ENCODE peak calls at places on chromosomes 2 and 18, in eight cellular contexts. One of them, this sample, is unnamed.

GRCh38 chr2:39631715-39632114 is 34.0 kb upstream of the TMEM178A start:
- DNase-seq in H1: no peak
- DNase-seq in breast epithelium: no peak
- DNase-seq in sigmoid colon: no peak
- DNase-seq in spleen: no peak
- DNase-seq in HCT116: no peak
- DNase-seq in K562: no peak
- DNase-seq in GM12878: no peak
- DNase-seq in this sample: no peak

GRCh38 chr2:218655751-218656150 is 3.7 kb downstream of the ZNF142 start:
- DNase-seq in breast epithelium: no peak
- DNase-seq in GM12878: no peak
- DNase-seq in H1: no peak
- DNase-seq in HCT116: no peak
- DNase-seq in sigmoid colon: no peak
- DNase-seq in spleen: no peak
- DNase-seq in K562: no peak
- DNase-seq in this sample: no peak

GRCh38 chr2:191321861-191322662 is 76.9 kb downstream of the MYO1B start:
- DNase-seq in GM12878: no peak
- DNase-seq in sigmoid colon: no peak
- DNase-seq in HCT116: peak
- DNase-seq in H1: peak
- DNase-seq in spleen: no peak
- DNase-seq in K562: no peak
- DNase-seq in breast epithelium: no peak
- DNase-seq in this sample: peak

GRCh38 chr18:57122906-57123510 is 23.9 kb upstream of the BOD1L2 start:
- DNase-seq in sigmoid colon: no peak
- DNase-seq in H1: no peak
- DNase-seq in GM12878: no peak
- DNase-seq in HCT116: no peak
- DNase-seq in spleen: no peak
- DNase-seq in K562: no peak
- DNase-seq in breast epithelium: no peak
- DNase-seq in this sample: no peak

GRCh38 chr2:10225291-10226031 is 77.2 kb upstream of the HPCAL1 start:
- DNase-seq in HCT116: no peak
- DNase-seq in GM12878: no peak
- DNase-seq in H1: no peak
- DNase-seq in breast epithelium: no peak
- DNase-seq in K562: no peak
- DNase-seq in spleen: peak
- DNase-seq in sigmoid colon: peak
- DNase-seq in this sample: no peak

GRCh38 chr2:74777161-74777900 is 56.6 kb upstream of the HK2 start:
- DNase-seq in spleen: no peak
- DNase-seq in HCT116: no peak
- DNase-seq in sigmoid colon: no peak
- DNase-seq in H1: no peak
- DNase-seq in breast epithelium: no peak
- DNase-seq in GM12878: peak
- DNase-seq in K562: no peak
- DNase-seq in this sample: no peak

GRCh38 chr18:40222736-40223135 is 1732.3 kb upstream of the PIK3C3 start:
- DNase-seq in H1: no peak
- DNase-seq in sigmoid colon: no peak
- DNase-seq in HCT116: no peak
- DNase-seq in breast epithelium: no peak
- DNase-seq in spleen: no peak
- DNase-seq in K562: no peak
- DNase-seq in GM12878: no peak
- DNase-seq in this sample: no peak

GRCh38 chr2:166440313-166440712 is 53.7 kb downstream of the SCN7A start:
- DNase-seq in GM12878: no peak
- DNase-seq in K562: no peak
- DNase-seq in HCT116: no peak
- DNase-seq in H1: no peak
- DNase-seq in breast epithelium: no peak
- DNase-seq in sigmoid colon: no peak
- DNase-seq in spleen: no peak
- DNase-seq in this sample: no peak

GRCh38 chr2:201403904-201404303 is 46.8 kb upstream of the FLACC1 start:
- DNase-seq in K562: no peak
- DNase-seq in spleen: no peak
- DNase-seq in H1: no peak
- DNase-seq in breast epithelium: no peak
- DNase-seq in sigmoid colon: no peak
- DNase-seq in HCT116: no peak
- DNase-seq in GM12878: no peak
- DNase-seq in this sample: no peak

GRCh38 chr2:11553661-11554429 is 20.0 kb downstream of the GREB1 start:
- DNase-seq in GM12878: no peak
- DNase-seq in K562: no peak
- DNase-seq in spleen: peak
- DNase-seq in H1: no peak
- DNase-seq in breast epithelium: no peak
- DNase-seq in HCT116: no peak
- DNase-seq in sigmoid colon: no peak
- DNase-seq in this sample: no peak

GRCh38 chr2:9095226-9095625 is 91.7 kb upstream of the MBOAT2 start:
- DNase-seq in HCT116: no peak
- DNase-seq in spleen: no peak
- DNase-seq in sigmoid colon: no peak
- DNase-seq in K562: no peak
- DNase-seq in breast epithelium: no peak
- DNase-seq in GM12878: no peak
- DNase-seq in H1: no peak
- DNase-seq in this sample: no peak

GRCh38 chr2:239295377-239296019 is 105.3 kb downstream of the HDAC4 start:
- DNase-seq in GM12878: no peak
- DNase-seq in sigmoid colon: no peak
- DNase-seq in HCT116: no peak
- DNase-seq in H1: no peak
- DNase-seq in spleen: no peak
- DNase-seq in breast epithelium: no peak
- DNase-seq in K562: no peak
- DNase-seq in this sample: no peak

GRCh38 chr2:239294571-239295054 is 106.2 kb downstream of the HDAC4 start:
- DNase-seq in spleen: peak
- DNase-seq in HCT116: no peak
- DNase-seq in GM12878: no peak
- DNase-seq in breast epithelium: no peak
- DNase-seq in H1: no peak
- DNase-seq in sigmoid colon: peak
- DNase-seq in K562: peak
- DNase-seq in this sample: no peak

GRCh38 chr2:239292956-239293355 is 107.9 kb downstream of the HDAC4 start:
- DNase-seq in breast epithelium: no peak
- DNase-seq in K562: no peak
- DNase-seq in GM12878: no peak
- DNase-seq in spleen: peak
- DNase-seq in sigmoid colon: peak
- DNase-seq in HCT116: no peak
- DNase-seq in H1: no peak
- DNase-seq in this sample: no peak

GRCh38 chr2:239292531-239292930 is 108.3 kb downstream of the HDAC4 start:
- DNase-seq in breast epithelium: no peak
- DNase-seq in H1: no peak
- DNase-seq in sigmoid colon: no peak
- DNase-seq in K562: no peak
- DNase-seq in spleen: no peak
- DNase-seq in HCT116: no peak
- DNase-seq in GM12878: no peak
- DNase-seq in this sample: no peak

DNA sequence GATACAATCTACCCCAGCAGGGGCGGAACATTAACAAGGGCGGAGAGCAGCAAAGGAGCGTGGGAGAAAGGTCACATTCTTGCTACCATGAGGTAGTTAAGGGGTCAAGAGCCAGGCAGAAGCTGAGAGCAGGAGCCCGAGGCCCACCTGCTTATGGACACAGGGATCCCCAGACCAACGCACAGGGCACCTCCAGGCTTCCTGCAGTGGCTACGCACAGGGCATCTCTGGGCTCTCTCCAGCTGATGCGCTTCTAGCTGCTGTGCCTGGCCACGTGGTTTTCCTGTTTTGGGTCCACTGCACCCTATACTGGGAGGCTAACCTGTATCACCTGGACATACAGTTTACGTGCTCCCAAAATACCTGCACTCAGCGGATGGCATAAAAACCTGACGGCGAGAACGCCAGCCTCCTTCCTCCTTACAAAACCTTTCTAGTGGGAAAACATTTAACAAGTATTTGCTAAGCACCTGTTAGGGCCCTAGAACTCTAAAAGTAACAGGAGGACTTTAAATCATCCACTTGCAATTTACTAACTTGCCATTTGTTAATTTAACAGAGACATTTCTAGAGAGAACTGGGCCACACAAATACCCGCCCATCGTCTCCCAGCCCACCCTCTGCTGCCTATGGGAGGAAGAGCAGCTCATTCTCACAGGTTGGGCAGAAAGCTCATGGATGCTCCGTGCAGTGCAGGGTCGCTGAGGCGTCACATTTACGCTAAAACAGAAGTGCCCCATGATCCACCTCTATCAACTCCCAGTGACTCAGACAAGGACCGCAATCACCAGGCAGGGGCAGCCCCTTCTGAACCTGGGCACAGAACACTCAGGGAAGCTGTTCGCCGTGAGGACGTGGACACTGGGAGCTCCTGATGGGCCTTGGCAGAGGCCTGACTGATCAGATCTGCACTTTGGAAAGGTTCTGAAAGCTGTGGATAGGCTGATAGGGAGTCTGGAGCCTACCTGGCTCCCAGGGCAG is 107.1 kb downstream of the HDAC4 start:
- DNase-seq in K562: peak
- DNase-seq in sigmoid colon: peak
- DNase-seq in GM12878: peak
- DNase-seq in H1: no peak
- DNase-seq in breast epithelium: no peak
- DNase-seq in spleen: peak
- DNase-seq in HCT116: no peak
- DNase-seq in this sample: no peak
- TF ChIP-seq POLR2A in K562: no peak
- TF ChIP-seq POLR2A in sigmoid colon: no peak
- TF ChIP-seq POLR2A in GM12878: no peak
- TF ChIP-seq POLR2A in H1: no peak
- TF ChIP-seq POLR2A in breast epithelium: no peak
- TF ChIP-seq POLR2A in spleen: no peak
- TF ChIP-seq POLR2A in HCT116: no peak
- TF ChIP-seq POLR2A in this sample: no peak

DNA sequence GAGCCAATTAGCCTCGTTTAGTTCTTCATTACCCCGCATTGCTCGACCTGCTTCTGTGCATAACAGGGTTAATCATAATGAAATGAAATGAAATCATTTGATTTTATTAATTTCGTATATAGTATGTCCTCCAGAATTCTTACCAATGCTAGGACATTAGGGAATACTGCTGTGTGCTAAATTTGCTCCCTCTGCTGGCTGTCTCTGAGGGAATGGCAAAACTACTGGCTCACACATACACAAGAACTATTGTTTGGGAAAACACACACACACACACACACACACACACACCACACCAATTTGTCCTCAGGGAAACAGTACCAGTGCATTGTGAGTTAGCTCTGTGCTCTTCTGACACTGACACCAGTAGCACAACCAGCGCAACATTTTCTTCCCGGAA is 273.3 kb upstream of the TCF4 start:
- DNase-seq in HCT116: no peak
- DNase-seq in H1: no peak
- DNase-seq in breast epithelium: no peak
- DNase-seq in sigmoid colon: no peak
- DNase-seq in K562: no peak
- DNase-seq in GM12878: no peak
- DNase-seq in spleen: no peak
- DNase-seq in this sample: no peak
- TF ChIP-seq CTCF in HCT116: no peak
- TF ChIP-seq CTCF in H1: peak
- TF ChIP-seq CTCF in breast epithelium: no peak
- TF ChIP-seq CTCF in sigmoid colon: no peak
- TF ChIP-seq CTCF in K562: peak
- TF ChIP-seq CTCF in GM12878: peak
- TF ChIP-seq CTCF in spleen: no peak
- TF ChIP-seq CTCF in this sample: peak

DNA sequence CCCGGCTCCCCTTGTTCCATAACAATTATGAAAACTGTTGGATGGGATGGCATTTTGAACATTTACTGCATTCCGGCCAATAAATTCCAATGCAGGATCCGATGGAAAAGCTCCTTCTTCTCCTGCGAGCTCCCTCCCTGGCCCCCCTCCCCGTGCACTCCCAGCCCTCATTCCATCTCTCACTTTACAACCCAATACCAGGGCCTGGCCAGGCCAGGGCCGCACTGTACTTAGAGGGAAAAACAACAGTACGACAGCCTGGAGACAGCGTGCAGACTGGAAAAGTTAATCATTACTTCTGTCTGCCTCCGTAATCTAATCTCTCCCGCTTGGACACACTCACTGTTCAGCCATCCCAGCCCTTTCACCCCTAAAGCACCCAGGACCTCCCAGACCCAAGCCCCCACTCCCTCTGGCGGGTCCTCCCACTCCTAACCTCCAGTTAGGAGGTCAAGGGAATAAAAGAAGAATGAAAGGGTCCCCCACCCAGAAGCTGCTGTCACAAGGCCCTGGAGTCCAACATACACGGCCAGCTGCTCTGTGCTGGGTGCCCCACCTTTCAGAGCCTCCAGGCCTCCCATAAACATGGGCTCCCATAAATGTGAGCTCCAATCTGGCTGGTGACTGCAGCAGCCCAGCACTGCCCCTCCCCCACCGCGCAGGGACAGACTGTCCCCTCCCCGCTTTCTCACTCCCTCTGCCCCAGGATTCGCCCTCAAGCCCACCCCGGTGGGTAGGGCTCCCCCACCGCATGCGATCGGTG is 20.6 kb downstream of the SMAD7 start:
- DNase-seq in sigmoid colon: peak
- DNase-seq in spleen: no peak
- DNase-seq in H1: no peak
- DNase-seq in HCT116: no peak
- DNase-seq in breast epithelium: no peak
- DNase-seq in K562: no peak
- DNase-seq in GM12878: no peak
- DNase-seq in this sample: no peak
- TF ChIP-seq POLR2AphosphoS5 in sigmoid colon: peak
- TF ChIP-seq POLR2AphosphoS5 in spleen: peak
- TF ChIP-seq POLR2AphosphoS5 in H1: no peak
- TF ChIP-seq POLR2AphosphoS5 in HCT116: no peak
- TF ChIP-seq POLR2AphosphoS5 in breast epithelium: no peak
- TF ChIP-seq POLR2AphosphoS5 in K562: no peak
- TF ChIP-seq POLR2AphosphoS5 in GM12878: no peak
- TF ChIP-seq POLR2AphosphoS5 in this sample: no peak

DNA sequence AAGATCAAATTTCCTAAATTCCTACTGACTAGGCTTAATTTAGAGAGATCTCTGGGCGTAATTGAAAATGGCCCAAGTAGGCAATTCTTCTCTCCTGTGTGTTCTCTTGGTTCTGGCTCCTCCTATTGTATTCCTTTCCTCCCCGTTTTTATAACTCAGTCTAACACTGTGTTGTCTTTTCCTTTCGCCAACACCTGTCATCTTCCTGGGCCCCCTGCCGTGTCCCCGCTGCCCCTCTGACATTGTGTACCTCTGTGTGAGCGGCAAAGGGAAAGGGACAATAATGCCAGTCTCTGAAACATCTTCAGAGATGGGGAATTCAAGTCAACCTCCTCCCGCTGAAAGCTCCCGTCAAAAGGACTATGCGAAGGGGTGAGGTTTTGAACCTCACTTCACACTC is 211.0 kb downstream of the GBX2 start:
- DNase-seq in breast epithelium: no peak
- DNase-seq in spleen: no peak
- DNase-seq in H1: no peak
- DNase-seq in sigmoid colon: peak
- DNase-seq in K562: no peak
- DNase-seq in HCT116: no peak
- DNase-seq in GM12878: no peak
- DNase-seq in this sample: no peak
- TF ChIP-seq POLR2A in breast epithelium: no peak
- TF ChIP-seq POLR2A in spleen: no peak
- TF ChIP-seq POLR2A in H1: no peak
- TF ChIP-seq POLR2A in sigmoid colon: no peak
- TF ChIP-seq POLR2A in K562: no peak
- TF ChIP-seq POLR2A in HCT116: no peak
- TF ChIP-seq POLR2A in GM12878: no peak
- TF ChIP-seq POLR2A in this sample: no peak